ENCODE peak calls at places on chromosomes 11 and 22, in six cellular contexts. Q is MM.1S, C is fibroblast of villous mesenchyme, S is foreskin fibroblast, T is tibial artery, Z is sigmoid colon. U is an unnamed sample.

GRCh38 chr11:20342347-20343279 is 20.9 kb upstream of the HTATIP2 start:
- DNase-seq in Z (no peak), Q (no peak), C (peak), T (no peak), S (no peak), U (peak)

GRCh38 chr11:119103793-119104192 is 2.1 kb upstream of the DPAGT1 start:
- DNase-seq in Q (no peak), Z (no peak), T (no peak), C (no peak), S (no peak), U (no peak)

GRCh38 chr11:10925149-10925926 is 67.5 kb upstream of the ZBED5 start:
- DNase-seq in C (no peak), T (no peak), Q (no peak), S (no peak), Z (no peak), U (no peak)

GRCh38 chr11:35404397-35404775 is 15.0 kb downstream of the SLC1A2 start:
- DNase-seq in T (no peak), S (no peak), C (peak), Q (peak), Z (no peak), U (peak)

GRCh38 chr22:29379258-29379657 is 9.1 kb downstream of the AP1B1 start:
- DNase-seq in C (no peak), Z (peak), T (no peak), S (no peak), Q (no peak), U (no peak)

GRCh38 chr11:47917643-47918369 is 62.6 kb upstream of the PTPRJ start:
- DNase-seq in Z (peak), Q (no peak), C (peak), T (peak), S (peak), U (no peak)

GRCh38 chr11:45113807-45114206 is 32.6 kb upstream of the PRDM11 start:
- DNase-seq in C (no peak), T (no peak), S (no peak), Q (no peak), Z (no peak), U (no peak)

GRCh38 chr11:119370486-119371046 is 10.9 kb downstream of the USP2 start:
- DNase-seq in T (peak), Z (peak), Q (peak), C (peak), S (no peak), U (no peak)

GRCh38 chr22:37905534-37906363 is at the start of gene MICALL1:
- DNase-seq in T (peak), Q (peak), S (peak), Z (peak), C (peak), U (peak)

GRCh38 chr11:85310479-85310878 is 316.7 kb downstream of the DLG2 start:
- DNase-seq in S (no peak), C (no peak), T (no peak), Z (no peak), Q (no peak), U (no peak)

GRCh38 chr11:130001491-130002351 is 914 bp downstream of the PRDM10 start:
- DNase-seq in T (peak), Q (peak), C (peak), S (peak), Z (peak), U (peak)

GRCh38 chr11:63682045-63682915 is 980 bp downstream of the RTN3 start:
- DNase-seq in S (no peak), Q (no peak), T (no peak), C (peak), Z (peak), U (peak)

GRCh38 chr11:47143322-47143721 is 33.4 kb downstream of the ARFGAP2 start:
- DNase-seq in Z (peak), S (peak), C (peak), T (no peak), Q (no peak), U (no peak)

GRCh38 chr11:6418958-6419611 is at the start of gene APBB1:
- DNase-seq in T (peak), Q (peak), Z (peak), S (peak), C (peak), U (peak)

GRCh38 chr22:41775338-41775737 is 25.1 kb upstream of the CCDC134 start:
- DNase-seq in Z (no peak), Q (no peak), T (no peak), S (no peak), C (no peak), U (no peak)

GRCh38 chr22:46087816-46088277 is 62.5 kb upstream of the PPARA start:
- DNase-seq in S (peak), C (peak), Q (no peak), T (peak), Z (peak), U (no peak)

GRCh38 chr22:21032037-21032842 is at the start of gene SLC7A4:
- DNase-seq in S (no peak), Z (no peak), T (no peak), Q (no peak), C (peak), U (no peak)

GRCh38 chr11:78038697-78039313 is 15.7 kb upstream of the KCTD14 start:
- DNase-seq in T (no peak), Z (no peak), Q (no peak), C (no peak), S (no peak), U (no peak)

GRCh38 chr22:35835998-35836691 is 118.5 kb downstream of the APOL5 start:
- DNase-seq in Q (no peak), C (peak), T (no peak), S (peak), Z (peak), U (no peak)

GRCh38 chr11:390175-390574 is 3.8 kb upstream of the PKP3 start:
- DNase-seq in S (no peak), Z (no peak), T (no peak), Q (no peak), C (no peak), U (no peak)

GRCh38 chr11:86673872-86674750 is 1.7 kb upstream of the ME3 start:
- DNase-seq in Q (no peak), C (no peak), Z (no peak), S (no peak), T (no peak), U (no peak)

GRCh38 chr22:50302041-50302541 is 5.4 kb downstream of the PLXNB2 start:
- DNase-seq in T (no peak), Z (no peak), C (no peak), Q (no peak), S (peak), U (no peak)

GRCh38 chr22:38122616-38123015 is 12.1 kb upstream of the BAIAP2L2 start:
- DNase-seq in Z (no peak), Q (no peak), T (no peak), C (no peak), S (no peak), U (no peak)

DNA sequence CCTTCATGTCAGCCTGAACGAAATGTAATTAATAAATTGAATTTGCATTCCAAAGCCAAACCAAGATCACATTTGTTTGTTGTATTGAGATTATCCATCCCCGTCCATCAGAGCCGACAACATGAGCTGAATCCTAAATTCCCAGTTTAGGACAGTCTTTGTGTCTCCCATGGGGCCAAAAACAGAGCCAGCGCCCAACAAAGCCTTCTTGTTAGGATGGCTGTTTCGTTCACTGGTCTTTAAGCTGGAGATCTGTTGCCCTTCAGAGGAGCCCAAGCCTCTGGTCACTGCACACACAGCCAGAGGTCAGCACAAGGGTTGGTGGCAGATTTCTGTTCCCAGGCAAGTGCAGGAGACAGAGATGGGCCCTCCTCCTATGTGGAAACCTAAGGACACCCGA is 25.8 kb downstream of the DSCAML1 start:
- DNase-seq in C (no peak), T (no peak), Q (no peak), Z (no peak), S (no peak), U (no peak)
- TF ChIP-seq CTCF in C (no peak), T (no peak), Q (no peak), Z (no peak), S (no peak), U (no peak)

DNA sequence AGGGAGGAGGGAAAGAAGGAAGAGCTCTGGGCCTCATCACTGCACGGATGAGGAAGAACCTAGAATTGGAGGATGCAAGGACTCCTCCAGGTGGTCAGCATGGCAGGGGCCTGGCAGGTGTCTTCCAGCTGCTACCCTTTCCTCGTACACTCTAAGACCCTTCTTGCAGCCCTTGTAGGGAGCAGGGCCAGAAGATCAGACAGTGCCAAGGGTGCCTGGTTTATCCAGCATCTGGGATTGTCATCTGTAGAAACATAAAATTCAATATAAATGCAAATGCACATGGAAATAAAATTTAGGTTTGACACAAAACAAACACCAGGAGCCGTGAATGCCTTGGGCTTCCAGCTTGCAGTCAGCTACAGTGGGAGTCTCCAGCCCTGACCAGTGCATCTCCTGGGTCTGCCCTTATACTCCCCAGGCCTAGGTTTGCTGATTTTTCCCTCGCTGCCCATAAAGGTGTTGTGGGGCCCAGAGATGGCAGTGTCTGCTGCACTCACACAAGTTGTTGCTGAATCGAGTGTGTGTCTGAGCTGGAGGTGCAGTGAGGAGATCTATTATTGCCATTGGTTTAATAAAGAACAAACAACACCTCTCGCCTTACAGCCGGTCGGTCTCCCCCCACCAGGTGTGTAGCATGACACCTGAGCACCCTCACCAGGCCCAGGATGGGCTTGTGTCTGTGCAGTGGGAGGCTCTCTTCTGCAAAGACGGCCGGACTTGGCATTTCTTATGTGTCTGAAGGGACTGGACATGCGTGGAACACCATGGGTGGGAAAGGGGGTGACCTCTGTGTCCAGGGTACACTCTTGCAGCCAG is 87.1 kb downstream of the BCR start:
- DNase-seq in C (no peak), Q (no peak), Z (no peak), T (no peak), S (no peak), U (no peak)
- TF ChIP-seq CTCF in C (no peak), Q (no peak), Z (no peak), T (no peak), S (no peak), U (no peak)

GRCh38 chr11:29328961-29329441 is 687.8 kb downstream of the KCNA4 start:
- DNase-seq in T (no peak), C (peak), Z (no peak), S (peak), Q (peak), U (no peak)
- TF ChIP-seq CTCF in T (peak), C (peak), Z (no peak), S (peak), Q (peak), U (no peak)

GRCh38 chr22:47835726-47836125 is 1073.3 kb downstream of the TBC1D22A start:
- DNase-seq in Z (no peak), Q (peak), C (peak), S (peak), T (no peak), U (no peak)

GRCh38 chr22:47841166-47841565 is 1078.7 kb downstream of the TBC1D22A start:
- DNase-seq in C (no peak), T (no peak), Z (no peak), S (no peak), Q (no peak), U (no peak)

GRCh38 chr22:47836957-47837356 is 1074.5 kb downstream of the TBC1D22A start:
- DNase-seq in S (peak), Z (no peak), C (peak), Q (no peak), T (no peak), U (no peak)

GRCh38 chr22:47839586-47840245 is 1077.3 kb downstream of the TBC1D22A start:
- DNase-seq in Q (no peak), S (no peak), Z (no peak), C (peak), T (no peak), U (no peak)

GRCh38 chr22:47837703-47838102 is 1075.3 kb downstream of the TBC1D22A start:
- DNase-seq in Z (no peak), C (peak), T (no peak), Q (peak), S (no peak), U (peak)
- TF ChIP-seq CTCF in Z (no peak), C (peak), T (no peak), Q (peak), S (peak), U (peak)

U was measured in activated CD8-positive, alpha-beta T cell treated with anti-CD3 and anti-CD28 coated beads for 36 hours.